ENCODE peak calls at places on chromosomes 16 and 17, in eight cellular contexts. One of them, this sample, is unnamed.

GRCh38 chr17:36608794-36609497 is 7.6 kb downstream of the MRM1 start:
- DNase-seq in transverse colon: peak; percentile 30
- DNase-seq in stomach: no peak
- DNase-seq in H1: peak; percentile 70
- DNase-seq in SK-N-SH: no peak
- DNase-seq in GM12878: no peak
- DNase-seq in suprapubic skin: no peak
- DNase-seq in sigmoid colon: no peak
- DNase-seq in this sample: no peak

GRCh38 chr16:56252835-56253234 is 61.5 kb downstream of the GNAO1 start:
- DNase-seq in SK-N-SH: no peak
- DNase-seq in transverse colon: no peak
- DNase-seq in sigmoid colon: peak; percentile 82
- DNase-seq in GM12878: no peak
- DNase-seq in stomach: no peak
- DNase-seq in H1: no peak
- DNase-seq in suprapubic skin: no peak
- DNase-seq in this sample: no peak

GRCh38 chr16:4800290-4801041 is 2.0 kb downstream of the ROGDI start:
- DNase-seq in sigmoid colon: no peak
- DNase-seq in transverse colon: peak; percentile 80
- DNase-seq in SK-N-SH: no peak
- DNase-seq in suprapubic skin: no peak
- DNase-seq in stomach: peak; percentile 84
- DNase-seq in H1: no peak
- DNase-seq in GM12878: no peak
- DNase-seq in this sample: no peak

GRCh38 chr17:40961586-40961985 is 5.2 kb downstream of the KRT39 start:
- DNase-seq in suprapubic skin: no peak
- DNase-seq in sigmoid colon: no peak
- DNase-seq in GM12878: no peak
- DNase-seq in stomach: no peak
- DNase-seq in H1: no peak
- DNase-seq in transverse colon: no peak
- DNase-seq in SK-N-SH: no peak
- DNase-seq in this sample: no peak

GRCh38 chr17:40564883-40565744 is at the start of gene CCR7:
- DNase-seq in suprapubic skin: no peak
- DNase-seq in GM12878: no peak
- DNase-seq in H1: no peak
- DNase-seq in SK-N-SH: no peak
- DNase-seq in sigmoid colon: no peak
- DNase-seq in stomach: peak; percentile 15
- DNase-seq in transverse colon: peak; percentile 58
- DNase-seq in this sample: peak; percentile 68

GRCh38 chr16:24499193-24499814 is 40.1 kb upstream of the RBBP6 start:
- DNase-seq in H1: peak; percentile 77
- DNase-seq in SK-N-SH: peak; percentile 47
- DNase-seq in GM12878: no peak
- DNase-seq in suprapubic skin: no peak
- DNase-seq in stomach: no peak
- DNase-seq in sigmoid colon: no peak
- DNase-seq in transverse colon: peak; percentile 30
- DNase-seq in this sample: no peak

GRCh38 chr16:66604376-66605176 is at the start of gene CMTM3:
- DNase-seq in GM12878: no peak
- DNase-seq in stomach: peak; percentile 59
- DNase-seq in suprapubic skin: no peak
- DNase-seq in transverse colon: peak; percentile 59
- DNase-seq in H1: peak; percentile 92
- DNase-seq in sigmoid colon: peak; percentile 80
- DNase-seq in SK-N-SH: peak; percentile 98
- DNase-seq in this sample: no peak

GRCh38 chr17:39018267-39019134 is 51.3 kb upstream of the FBXO47 start:
- DNase-seq in suprapubic skin: no peak
- DNase-seq in SK-N-SH: no peak
- DNase-seq in stomach: no peak
- DNase-seq in H1: no peak
- DNase-seq in sigmoid colon: no peak
- DNase-seq in transverse colon: no peak
- DNase-seq in GM12878: peak; percentile 28
- DNase-seq in this sample: no peak

GRCh38 chr17:28887871-28888471 is 9.6 kb downstream of the FLOT2 start:
- DNase-seq in GM12878: no peak
- DNase-seq in H1: no peak
- DNase-seq in suprapubic skin: no peak
- DNase-seq in sigmoid colon: no peak
- DNase-seq in stomach: no peak
- DNase-seq in transverse colon: no peak
- DNase-seq in SK-N-SH: no peak
- DNase-seq in this sample: no peak

GRCh38 chr17:51228177-51228576 is 31.7 kb downstream of the MBTD1 start:
- DNase-seq in GM12878: no peak
- DNase-seq in sigmoid colon: no peak
- DNase-seq in SK-N-SH: no peak
- DNase-seq in stomach: no peak
- DNase-seq in suprapubic skin: no peak
- DNase-seq in transverse colon: no peak
- DNase-seq in H1: no peak
- DNase-seq in this sample: no peak

GRCh38 chr17:3502466-3502865 is 26.7 kb downstream of the ASPA start:
- DNase-seq in suprapubic skin: no peak
- DNase-seq in transverse colon: no peak
- DNase-seq in H1: no peak
- DNase-seq in SK-N-SH: no peak
- DNase-seq in GM12878: no peak
- DNase-seq in stomach: no peak
- DNase-seq in sigmoid colon: no peak
- DNase-seq in this sample: no peak

GRCh38 chr16:56793504-56793903 is 63.6 kb downstream of the NUP93 start:
- DNase-seq in H1: no peak
- DNase-seq in SK-N-SH: no peak
- DNase-seq in suprapubic skin: no peak
- DNase-seq in sigmoid colon: no peak
- DNase-seq in stomach: no peak
- DNase-seq in transverse colon: no peak
- DNase-seq in GM12878: no peak
- DNase-seq in this sample: no peak

GRCh38 chr16:12229759-12230594 is 253.4 kb downstream of the SNX29 start:
- DNase-seq in transverse colon: no peak
- DNase-seq in SK-N-SH: no peak
- DNase-seq in suprapubic skin: no peak
- DNase-seq in sigmoid colon: no peak
- DNase-seq in stomach: no peak
- DNase-seq in GM12878: no peak
- DNase-seq in H1: no peak
- DNase-seq in this sample: no peak

GRCh38 chr17:44219126-44219635 is 294 bp downstream of the UBTF start:
- DNase-seq in H1: peak; percentile 75
- DNase-seq in suprapubic skin: no peak
- DNase-seq in SK-N-SH: peak; percentile 85
- DNase-seq in GM12878: no peak
- DNase-seq in sigmoid colon: peak; percentile 82
- DNase-seq in transverse colon: peak; percentile 69
- DNase-seq in stomach: peak; percentile 71
- DNase-seq in this sample: no peak

GRCh38 chr16:88287219-88287618 is 95.5 kb upstream of the ZNF469 start:
- DNase-seq in stomach: no peak
- DNase-seq in sigmoid colon: no peak
- DNase-seq in GM12878: no peak
- DNase-seq in transverse colon: no peak
- DNase-seq in SK-N-SH: peak; percentile 60
- DNase-seq in H1: peak; percentile 76
- DNase-seq in suprapubic skin: no peak
- DNase-seq in this sample: no peak

GRCh38 chr16:22297871-22298733 is 893 bp downstream of the POLR3E start:
- DNase-seq in suprapubic skin: no peak
- DNase-seq in H1: peak; percentile 57
- DNase-seq in GM12878: peak; percentile 93
- DNase-seq in stomach: peak; percentile 50
- DNase-seq in SK-N-SH: peak; percentile 79
- DNase-seq in sigmoid colon: peak; percentile 85
- DNase-seq in transverse colon: peak; percentile 64
- DNase-seq in this sample: peak; percentile 92

GRCh38 chr17:48236681-48237134 is 129.1 kb downstream of the SNX11 start:
- DNase-seq in H1: no peak
- DNase-seq in transverse colon: no peak
- DNase-seq in GM12878: no peak
- DNase-seq in suprapubic skin: no peak
- DNase-seq in SK-N-SH: no peak
- DNase-seq in stomach: no peak
- DNase-seq in sigmoid colon: no peak
- DNase-seq in this sample: no peak

GRCh38 chr17:35660902-35661301 is 70.5 kb upstream of the RASL10B start:
- DNase-seq in suprapubic skin: no peak
- DNase-seq in SK-N-SH: no peak
- DNase-seq in sigmoid colon: no peak
- DNase-seq in stomach: no peak
- DNase-seq in transverse colon: no peak
- DNase-seq in GM12878: no peak
- DNase-seq in H1: no peak
- DNase-seq in this sample: no peak

GRCh38 chr16:64648282-64648681 is 473.6 kb downstream of the CDH11 start:
- DNase-seq in stomach: no peak
- DNase-seq in GM12878: no peak
- DNase-seq in sigmoid colon: no peak
- DNase-seq in transverse colon: no peak
- DNase-seq in suprapubic skin: no peak
- DNase-seq in H1: no peak
- DNase-seq in SK-N-SH: no peak
- DNase-seq in this sample: no peak

GRCh38 chr17:79888811-79889634 is 49.8 kb upstream of the CBX4 start:
- DNase-seq in suprapubic skin: no peak
- DNase-seq in SK-N-SH: peak; percentile 14
- DNase-seq in GM12878: no peak
- DNase-seq in stomach: no peak
- DNase-seq in sigmoid colon: no peak
- DNase-seq in H1: no peak
- DNase-seq in transverse colon: no peak
- DNase-seq in this sample: no peak
- TF ChIP-seq EP300 in suprapubic skin: no peak
- TF ChIP-seq EP300 in SK-N-SH: no peak
- TF ChIP-seq EP300 in GM12878: no peak
- TF ChIP-seq EP300 in stomach: no peak
- TF ChIP-seq EP300 in sigmoid colon: no peak
- TF ChIP-seq EP300 in H1: no peak
- TF ChIP-seq EP300 in transverse colon: no peak
- TF ChIP-seq EP300 in this sample: no peak

DNA sequence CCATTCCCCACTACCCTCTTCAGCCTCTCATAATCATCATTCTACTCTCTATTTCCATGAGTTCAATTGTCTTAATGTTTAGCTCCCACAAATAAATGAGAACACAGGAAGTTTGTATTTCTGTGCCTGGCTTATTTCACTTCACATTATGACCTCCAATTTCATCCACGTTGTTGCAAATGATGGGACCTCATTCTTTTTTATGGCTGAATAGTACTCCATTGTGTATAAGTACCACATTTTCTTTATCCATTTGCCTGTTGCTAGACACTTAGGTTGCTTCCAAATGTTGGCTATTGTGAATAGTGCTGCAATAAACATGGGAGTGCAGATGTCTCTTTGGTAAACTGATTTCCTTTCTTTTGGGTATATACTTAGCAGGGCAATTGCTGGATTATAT is 42.3 kb downstream of the ERCC4 start:
- DNase-seq in stomach: no peak
- DNase-seq in SK-N-SH: no peak
- DNase-seq in H1: no peak
- DNase-seq in suprapubic skin: no peak
- DNase-seq in sigmoid colon: no peak
- DNase-seq in transverse colon: no peak
- DNase-seq in GM12878: no peak
- DNase-seq in this sample: no peak
- TF ChIP-seq CTCF in stomach: no peak
- TF ChIP-seq CTCF in SK-N-SH: no peak
- TF ChIP-seq CTCF in H1: no peak
- TF ChIP-seq CTCF in suprapubic skin: no peak
- TF ChIP-seq CTCF in sigmoid colon: no peak
- TF ChIP-seq CTCF in transverse colon: no peak
- TF ChIP-seq CTCF in GM12878: no peak
- TF ChIP-seq CTCF in this sample: no peak

GRCh38 chr17:73342057-73342522 is 30.3 kb upstream of the CDC42EP4 start:
- DNase-seq in transverse colon: peak; percentile 65
- DNase-seq in H1: peak; percentile 78
- DNase-seq in stomach: peak; percentile 77
- DNase-seq in SK-N-SH: peak; percentile 69
- DNase-seq in suprapubic skin: peak; percentile 82
- DNase-seq in sigmoid colon: peak; percentile 98
- DNase-seq in GM12878: peak; percentile 20
- DNase-seq in this sample: no peak

GRCh38 chr17:73341350-73342056 is 29.7 kb upstream of the CDC42EP4 start:
- DNase-seq in SK-N-SH: no peak
- DNase-seq in sigmoid colon: no peak
- DNase-seq in suprapubic skin: no peak
- DNase-seq in transverse colon: no peak
- DNase-seq in GM12878: no peak
- DNase-seq in stomach: no peak
- DNase-seq in H1: peak; percentile 49
- DNase-seq in this sample: no peak

GRCh38 chr17:73343739-73344454 is 32.1 kb upstream of the CDC42EP4 start:
- DNase-seq in transverse colon: no peak
- DNase-seq in H1: no peak
- DNase-seq in SK-N-SH: peak; percentile 80
- DNase-seq in sigmoid colon: no peak
- DNase-seq in suprapubic skin: peak; percentile 71
- DNase-seq in GM12878: no peak
- DNase-seq in stomach: no peak
- DNase-seq in this sample: no peak

GRCh38 chr17:73342549-73343167 is 30.9 kb upstream of the CDC42EP4 start:
- DNase-seq in sigmoid colon: no peak
- DNase-seq in GM12878: no peak
- DNase-seq in H1: no peak
- DNase-seq in stomach: no peak
- DNase-seq in transverse colon: no peak
- DNase-seq in suprapubic skin: no peak
- DNase-seq in SK-N-SH: no peak
- DNase-seq in this sample: no peak

DNA sequence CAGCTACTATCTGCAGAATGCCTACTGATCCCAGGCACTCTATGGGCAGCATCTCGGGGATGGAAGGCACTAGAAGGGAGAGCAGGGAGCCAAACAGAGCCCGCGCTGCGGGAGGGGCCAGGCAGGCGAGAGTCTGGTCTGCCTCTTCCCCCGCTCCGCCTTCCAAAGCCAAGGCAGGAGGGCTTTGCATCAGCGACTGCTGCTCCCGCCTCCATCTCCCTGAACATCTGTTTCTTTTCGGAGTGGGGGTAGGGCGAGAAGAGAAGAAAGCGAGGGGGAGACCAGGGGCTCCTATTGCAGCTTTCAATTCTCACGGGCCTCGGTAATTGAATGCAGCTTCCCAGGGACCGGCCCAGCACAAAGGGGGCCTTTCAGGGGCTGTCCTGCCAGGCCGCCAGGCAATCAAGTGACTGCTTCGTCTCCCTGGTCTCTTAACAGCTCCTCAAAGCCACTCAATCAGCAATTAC is 31.4 kb upstream of the CDC42EP4 start:
- DNase-seq in sigmoid colon: peak; percentile 95
- DNase-seq in transverse colon: peak; percentile 51
- DNase-seq in stomach: no peak
- DNase-seq in SK-N-SH: peak; percentile 94
- DNase-seq in suprapubic skin: peak; percentile 88
- DNase-seq in H1: peak; percentile 81
- DNase-seq in GM12878: no peak
- DNase-seq in this sample: no peak
- TF ChIP-seq POLR2AphosphoS5 in sigmoid colon: peak; percentile 77
- TF ChIP-seq POLR2AphosphoS5 in transverse colon: peak; percentile 26
- TF ChIP-seq POLR2AphosphoS5 in stomach: no peak
- TF ChIP-seq POLR2AphosphoS5 in SK-N-SH: peak; percentile 77
- TF ChIP-seq POLR2AphosphoS5 in suprapubic skin: no peak
- TF ChIP-seq POLR2AphosphoS5 in H1: peak; percentile 40
- TF ChIP-seq POLR2AphosphoS5 in GM12878: no peak
- TF ChIP-seq POLR2AphosphoS5 in this sample: peak; percentile 55

GRCh38 chr17:6269474-6269873 is 165.4 kb downstream of the AIPL1 start:
- DNase-seq in sigmoid colon: no peak
- DNase-seq in stomach: no peak
- DNase-seq in transverse colon: peak; percentile 10
- DNase-seq in H1: peak; percentile 80
- DNase-seq in suprapubic skin: no peak
- DNase-seq in SK-N-SH: no peak
- DNase-seq in GM12878: no peak
- DNase-seq in this sample: no peak
- TF ChIP-seq EP300 in sigmoid colon: no peak
- TF ChIP-seq EP300 in stomach: no peak
- TF ChIP-seq EP300 in transverse colon: no peak
- TF ChIP-seq EP300 in H1: no peak
- TF ChIP-seq EP300 in suprapubic skin: no peak
- TF ChIP-seq EP300 in SK-N-SH: no peak
- TF ChIP-seq EP300 in GM12878: no peak
- TF ChIP-seq EP300 in this sample: no peak

This sample was measured in esophagus muscularis mucosa.